ENCODE peak calls at places on chromosomes 4 and X, in four cellular contexts. U, T, R and G are unnamed samples. For H3K9me3, the result is how much of the 10 kb centered on the place peaks cover.

GRCh38 chr4:85459736-85460135 is 15.2 kb upstream of the ARHGAP24 start:
- DNase-seq in U (no peak), T (no peak), R (no peak), G (no peak)

GRCh38 chr4:71148545-71148944 is 155.1 kb downstream of the DCK start:
- DNase-seq in T (no peak), R (no peak), U (no peak), G (no peak)

GRCh38 chr4:56657128-56657527 is 24.0 kb downstream of the HOPX start:
- DNase-seq in R (no peak), T (no peak), U (no peak), G (no peak)

GRCh38 chrX:140756948-140757347 is 47.4 kb downstream of the LINC00632 start:
- DNase-seq in T (no peak), U (no peak), R (no peak), G (no peak)

GRCh38 chr4:128220286-128221235 is 67.1 kb downstream of the PGRMC2 start:
- DNase-seq in T (no peak), U (no peak), R (no peak), G (no peak)

GRCh38 chr4:81724925-81725329 is 253.2 kb upstream of the RASGEF1B start:
- DNase-seq in R (peak), U (no peak), T (peak), G (peak)

GRCh38 chr4:111639876-111640275 is 505.4 kb upstream of the FAM241A start:
- DNase-seq in U (no peak), T (no peak), R (no peak), G (no peak)

GRCh38 chr4:76748649-76749048 is 149.3 kb downstream of the SOWAHB start:
- DNase-seq in T (no peak), U (no peak), R (peak), G (no peak)

GRCh38 chr4:130896920-130897319 is 1801.0 kb downstream of the C4orf33 start:
- DNase-seq in U (no peak), T (no peak), R (no peak), G (no peak)

GRCh38 chrX:45771560-45772340 is 571.1 kb upstream of the DIPK2B start:
- DNase-seq in R (peak), U (no peak), T (peak), G (no peak)

GRCh38 chrX:112901821-112902732 is 61.4 kb upstream of the AMOT start:
- DNase-seq in U (no peak), T (no peak), R (no peak), G (no peak)

GRCh38 chr4:55947254-55947882 is 1.4 kb upstream of the CEP135 start:
- DNase-seq in U (no peak), R (no peak), T (no peak), G (no peak)

GRCh38 chr4:76306882-76307669 is 543 bp downstream of the STBD1 start:
- DNase-seq in U (peak), T (peak), R (peak), G (peak)

GRCh38 chrX:19805054-19805690 is 82.2 kb downstream of the SH3KBP1 start:
- DNase-seq in R (no peak), T (no peak), U (no peak), G (no peak)

GRCh38 chr4:22348410-22348809 is 167.5 kb downstream of the ADGRA3 start:
- DNase-seq in U (no peak), T (no peak), R (no peak), G (no peak)

GRCh38 chrX:68043713-68044438 is 389.4 kb downstream of the OPHN1 start:
- DNase-seq in T (no peak), R (no peak), U (no peak), G (no peak)

GRCh38 chr4:53366301-53366716 is 448 bp upstream of the SCFD2 start:
- DNase-seq in T (no peak), U (no peak), R (no peak), G (no peak)

GRCh38 chrX:136147320-136147901 is at the start of gene FHL1:
- DNase-seq in R (peak), U (peak), T (peak), G (peak)

GRCh38 chr4:24896056-24896455 is 16.8 kb downstream of the CCDC149 start:
- DNase-seq in R (no peak), T (no peak), U (no peak), G (no peak)

GRCh38 chr4:48801739-48802138 is 21.7 kb upstream of the FRYL start:
- DNase-seq in U (no peak), T (no peak), R (no peak), G (no peak)

GRCh38 chr4:1683371-1683902 is 676 bp downstream of the FAM53A start:
- DNase-seq in T (no peak), U (peak), R (peak), G (no peak)

GRCh38 chrX:71236858-71237257 is 13.8 kb downstream of the GJB1 start:
- DNase-seq in R (no peak), T (no peak), U (no peak), G (no peak)

GRCh38 chr4:83054928-83055327 is 19.9 kb downstream of the COPS4 start:
- DNase-seq in R (no peak), T (no peak), U (no peak), G (no peak)

GRCh38 chr4:80035336-80035735 is 37.7 kb downstream of the ANTXR2 start:
- DNase-seq in R (no peak), U (no peak), T (no peak), G (no peak)

GRCh38 chr4:10169839-10170387 is 53.3 kb upstream of the WDR1 start:
- DNase-seq in T (no peak), R (no peak), U (no peak), G (no peak)

GRCh38 chr4:87560802-87561201 is 31.6 kb upstream of the SPARCL1 start:
- DNase-seq in R (no peak), T (no peak), U (no peak), G (no peak)

GRCh38 chrX:22950278-22951266 is 49.2 kb upstream of the DDX53 start:
- DNase-seq in U (peak), R (no peak), T (no peak), G (peak)

GRCh38 chr4:159787901-159788300 is 685.0 kb downstream of the RAPGEF2 start:
- DNase-seq in T (no peak), U (no peak), R (no peak), G (no peak)

GRCh38 chr4:100017627-100018310 is 67.7 kb upstream of the H2AZ1 start:
- DNase-seq in T (no peak), U (no peak), R (no peak), G (no peak)

GRCh38 chr4:127575888-127576287 is 56.9 kb upstream of the INTU start:
- DNase-seq in R (no peak), T (no peak), U (no peak), G (no peak)

GRCh38 chr4:77347341-77347740 is 190.3 kb downstream of the CCNG2 start:
- DNase-seq in R (no peak), T (no peak), U (no peak), G (no peak)

GRCh38 chr4:140069068-140069467 is 84.9 kb downstream of the MAML3 start:
- DNase-seq in T (peak), U (no peak), R (peak), G (peak)

GRCh38 chr4:186095406-186095805 is 9.1 kb upstream of the FAM149A start:
- DNase-seq in U (no peak), R (no peak), T (no peak), G (no peak)

GRCh38 chr4:138953962-138954371 is 61.6 kb upstream of the NOCT start:
- DNase-seq in T (no peak), U (no peak), R (peak), G (no peak)

GRCh38 chr4:29336851-29337250 is 1383.3 kb upstream of the PCDH7 start:
- DNase-seq in T (no peak), U (no peak), R (no peak), G (no peak)

DNA sequence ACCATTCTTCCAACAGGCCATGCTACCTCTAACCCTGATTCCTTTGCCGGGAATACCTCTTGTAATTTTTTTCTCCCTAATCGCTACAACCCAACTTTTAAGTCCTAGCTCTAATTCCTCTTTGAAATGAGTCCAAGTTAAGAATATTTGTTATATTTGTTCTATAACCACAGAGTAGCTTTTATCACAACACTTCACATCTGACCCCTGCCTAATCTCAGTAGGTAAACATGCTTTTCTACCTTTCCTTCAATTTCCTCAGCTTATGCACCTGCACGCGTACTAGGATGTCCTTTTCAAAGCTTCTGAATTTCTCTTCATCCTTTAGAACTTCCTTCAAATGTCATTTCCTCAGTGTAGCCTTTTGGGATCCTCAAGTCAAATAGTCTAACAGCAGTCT is 915.5 kb upstream of the LCORL start:
- DNase-seq in U (no peak), T (no peak), R (no peak), G (no peak)
- H3K9me3 ChIP-seq in U (under half), T (under half), R (under half), G (under half)

GRCh38 chr4:151772322-151772721 is 11.5 kb upstream of the GATB start:
- DNase-seq in T (no peak), R (no peak), U (no peak), G (no peak)
- TF ChIP-seq CTCF in T (no peak), R (no peak), U (no peak), G (no peak)

GRCh38 chr4:3787489-3788365 is 21.5 kb downstream of the ADRA2C start:
- DNase-seq in R (no peak), T (no peak), U (no peak), G (no peak)

GRCh38 chr4:3786196-3786869 is 20.1 kb downstream of the ADRA2C start:
- DNase-seq in T (no peak), U (no peak), R (no peak), G (peak)

GRCh38 chr4:3790006-3790561 is 23.9 kb downstream of the ADRA2C start:
- DNase-seq in U (no peak), R (no peak), T (no peak), G (peak)

GRCh38 chr4:3789587-3789986 is 23.4 kb downstream of the ADRA2C start:
- DNase-seq in T (no peak), U (no peak), R (no peak), G (no peak)

GRCh38 chr4:3788366-3788660 is 22.1 kb downstream of the ADRA2C start:
- DNase-seq in T (no peak), R (no peak), U (no peak), G (peak)
- H3K9me3 ChIP-seq in T (under half), R (under half), U (under half), G (under half)

DNA sequence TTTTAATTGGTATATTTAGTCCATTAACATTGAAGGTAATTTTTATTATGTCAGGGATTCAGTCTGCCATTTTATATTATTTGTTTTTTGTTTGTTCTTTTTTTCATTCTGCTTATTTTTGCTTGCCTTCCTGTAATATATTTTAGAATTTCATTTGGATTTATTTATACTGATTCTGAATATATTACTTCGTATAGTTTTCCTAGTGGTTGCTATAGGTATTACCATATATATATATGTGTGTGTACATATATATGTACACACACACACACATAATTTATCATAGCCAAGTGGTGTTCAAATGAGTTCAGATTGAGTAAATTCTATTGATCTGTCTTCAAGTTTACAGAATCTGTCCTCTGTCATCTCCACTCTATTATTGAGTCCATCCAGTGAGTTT is 11.2 kb downstream of the CITED1 start:
- DNase-seq in T (no peak), R (no peak), U (no peak), G (no peak)
- TF ChIP-seq CTCF in T (no peak), R (no peak), U (no peak), G (no peak)